ENCODE peak calls at places on chromosomes 13 and 19, in nine cellular contexts. Y is psoas muscle, N is SJSA1, P is Peyer's patch, D is OCI-LY7, S is esophagus squamous epithelium, T is uterus, Q is neural progenitor cell, I is transverse colon. R is an unnamed sample.

GRCh38 chr13:33340631-33341030 is 55.1 kb upstream of the STARD13 start:
- DNase-seq in I (no peak), D (no peak), T (no peak), Y (no peak), S (no peak), N (no peak), P (no peak), Q (no peak), R (no peak)

GRCh38 chr19:48724796-48725753 is 5.5 kb upstream of the MAMSTR start:
- DNase-seq in Q (peak; percentile 79), P (no peak), Y (no peak), N (peak; percentile 94), I (peak; percentile 39), D (peak; percentile 85), S (no peak), T (peak; percentile 69), R (no peak)

GRCh38 chr19:51394045-51394836 is 3.9 kb upstream of the C19orf84 start:
- DNase-seq in Y (peak; percentile 92), Q (peak; percentile 100), T (peak; percentile 88), I (peak; percentile 93), N (peak; percentile 90), D (peak; percentile 100), S (peak; percentile 83), P (peak; percentile 97), R (peak; percentile 74)

GRCh38 chr19:44644391-44645016 is 794 bp downstream of the PVR start:
- DNase-seq in T (no peak), D (no peak), I (peak; percentile 27), Q (peak; percentile 57), P (no peak), Y (peak; percentile 36), S (no peak), N (peak; percentile 76), R (no peak)

GRCh38 chr19:1206733-1207301 is 1.2 kb downstream of the STK11 start:
- DNase-seq in Y (no peak), I (peak; percentile 41), D (peak; percentile 39), P (no peak), N (peak; percentile 57), T (no peak), S (no peak), Q (no peak), R (peak; percentile 9)

GRCh38 chr19:38719761-38720558 is 24.3 kb downstream of the CAPN12 start:
- DNase-seq in D (no peak), P (no peak), I (no peak), Q (no peak), Y (no peak), S (no peak), N (no peak), T (no peak), R (no peak)

GRCh38 chr19:1474011-1474764 is 4.8 kb downstream of the C19orf25 start:
- DNase-seq in P (no peak), I (no peak), D (no peak), Q (no peak), N (no peak), Y (no peak), S (no peak), T (no peak), R (no peak)

GRCh38 chr19:30046522-30046921 is 104.5 kb downstream of the URI1 start:
- DNase-seq in N (no peak), Y (no peak), D (peak; percentile 26), Q (peak; percentile 44), T (no peak), S (no peak), P (no peak), I (no peak), R (no peak)

GRCh38 chr19:18972301-18972831 is 31.3 kb upstream of the HOMER3 start:
- DNase-seq in T (no peak), N (peak; percentile 31), Q (no peak), D (no peak), Y (no peak), S (no peak), P (no peak), I (no peak), R (no peak)

GRCh38 chr13:33721719-33722118 is 96.2 kb upstream of the RFC3 start:
- DNase-seq in P (no peak), S (no peak), Y (no peak), D (no peak), T (no peak), N (no peak), Q (no peak), I (no peak), R (no peak)

DNA sequence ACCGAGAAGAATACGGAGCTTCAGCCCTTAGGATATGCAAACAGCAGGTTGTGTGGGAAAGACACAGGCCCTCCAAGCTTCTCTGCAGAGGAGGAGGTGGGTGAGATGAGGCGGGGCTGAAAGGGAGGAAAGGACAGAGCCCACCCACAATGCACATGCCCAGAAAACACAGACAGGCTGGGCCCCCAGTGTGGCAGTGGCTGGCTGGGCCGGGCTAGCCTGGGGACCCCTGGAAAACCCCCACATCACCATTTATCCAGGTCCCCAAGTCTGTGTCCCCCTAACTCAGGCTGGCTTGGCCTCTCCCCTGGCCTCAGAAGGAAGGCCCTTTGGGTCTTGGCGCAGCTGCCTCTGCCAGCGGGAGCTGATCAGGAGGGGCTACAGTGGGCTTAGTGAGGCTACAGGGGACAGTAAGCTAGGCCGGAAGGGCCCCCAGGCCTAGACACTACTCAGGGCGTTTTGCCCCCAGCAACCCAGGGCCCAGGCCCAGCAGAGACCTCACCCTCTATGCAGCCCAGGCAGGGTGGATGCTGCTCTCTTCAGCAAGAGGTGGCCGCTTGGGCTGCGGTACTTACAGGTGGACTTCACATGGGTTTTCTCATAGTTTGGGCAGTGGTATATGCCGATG is 119.5 kb downstream of the TUBA3C start:
- DNase-seq in P (no peak), D (no peak), S (no peak), Y (no peak), T (no peak), I (no peak), N (no peak), Q (no peak), R (no peak)
- H3K9me3 ChIP-seq in P (no peaks in the 10 kb centered on the region), D (peaks cover 8% of the 10 kb centered on the region), S (peaks cover 17% of the 10 kb centered on the region), Y (no peaks in the 10 kb centered on the region), T (no peaks in the 10 kb centered on the region), I (peaks cover 4% of the 10 kb centered on the region), N (no peaks in the 10 kb centered on the region), Q (no peaks in the 10 kb centered on the region), R (no peaks in the 10 kb centered on the region)

GRCh38 chr13:114153485-114154080 is 21.2 kb upstream of the RASA3 start:
- DNase-seq in I (no peak), T (no peak), Q (no peak), N (no peak), Y (no peak), S (no peak), D (no peak), P (no peak), R (no peak)

GRCh38 chr13:114151565-114152284 is 19.3 kb upstream of the RASA3 start:
- DNase-seq in Y (peak; percentile 62), P (peak; percentile 92), Q (no peak), D (no peak), N (no peak), T (no peak), I (peak; percentile 92), S (no peak), R (no peak)

GRCh38 chr13:114152831-114153371 is 20.5 kb upstream of the RASA3 start:
- DNase-seq in Y (no peak), D (no peak), T (no peak), P (no peak), S (no peak), Q (peak; percentile 44), N (no peak), I (no peak), R (no peak)

GRCh38 chr13:114151031-114151430 is 18.6 kb upstream of the RASA3 start:
- DNase-seq in T (no peak), Q (no peak), S (no peak), D (no peak), P (no peak), N (no peak), Y (no peak), I (no peak), R (no peak)

DNA sequence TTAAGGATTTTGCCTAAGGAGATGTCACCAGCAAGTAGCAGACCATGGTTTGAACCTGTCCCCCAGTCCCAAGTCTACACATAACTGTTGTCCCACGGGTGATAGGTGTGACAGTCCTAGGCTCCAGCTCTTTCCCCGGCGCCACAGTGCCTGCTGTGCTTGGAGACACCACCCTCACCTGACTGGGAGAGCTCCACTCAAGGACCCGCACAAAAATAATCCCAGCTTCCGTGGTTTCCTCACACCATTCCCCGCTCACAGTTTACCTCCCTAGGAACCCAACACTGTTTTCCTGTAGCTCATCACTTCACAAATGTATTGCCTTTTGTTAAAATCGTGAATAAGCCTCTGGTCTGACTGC is 19.8 kb upstream of the RASA3 start:
- DNase-seq in N (no peak), D (no peak), Y (no peak), I (no peak), T (no peak), Q (no peak), S (no peak), P (no peak), R (no peak)
- H3K4me3 ChIP-seq in N (no peak overlapping the region), D (no peak overlapping the region), Y (no peak overlapping the region), I (no peak overlapping the region), T (no peak overlapping the region), Q (no peak overlapping the region), S (no peak overlapping the region), P (no peak overlapping the region), R (no peak overlapping the region)

DNA sequence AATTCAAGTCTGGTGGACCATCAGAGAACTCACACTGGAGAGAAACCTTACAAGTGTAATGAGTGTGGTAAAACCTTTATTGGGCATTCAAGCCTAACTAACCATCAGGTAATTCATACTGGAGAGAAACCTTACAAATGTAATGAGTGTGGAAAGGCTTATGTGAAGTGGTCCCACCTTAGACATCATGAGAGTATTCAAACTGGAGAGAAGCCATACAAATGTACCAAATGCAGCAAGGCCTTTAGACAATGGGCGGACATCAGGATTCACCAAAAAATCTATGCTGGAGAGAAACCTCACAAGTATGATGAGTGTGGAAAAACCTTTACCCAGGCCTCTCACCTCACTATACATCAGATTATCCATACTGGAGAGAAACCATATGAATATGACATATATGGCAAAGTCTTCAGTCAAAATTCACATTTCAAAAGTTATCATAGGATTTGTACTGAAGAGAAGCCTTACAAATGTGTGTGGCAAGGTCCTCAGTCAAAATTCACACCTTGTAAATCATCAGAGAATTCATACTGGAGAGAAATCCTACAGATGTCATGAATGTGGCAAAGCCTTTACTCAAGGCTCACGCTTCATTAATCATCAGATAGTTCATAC is 19.7 kb upstream of the ZNF665 start:
- DNase-seq in N (no peak), I (no peak), Q (no peak), P (no peak), S (no peak), Y (no peak), T (no peak), D (no peak), R (no peak)
- H3K9me3 ChIP-seq in N (peaks cover 42% of the 10 kb centered on the region), I (peaks cover 94% of the 10 kb centered on the region), Q (peaks cover 39% of the 10 kb centered on the region), P (peaks cover 9% of the 10 kb centered on the region), S (peaks cover 98% of the 10 kb centered on the region), Y (peaks cover 97% of the 10 kb centered on the region), T (peaks cover 94% of the 10 kb centered on the region), D (peaks cover 52% of the 10 kb centered on the region), R (peaks cover 87% of the 10 kb centered on the region)

DNA sequence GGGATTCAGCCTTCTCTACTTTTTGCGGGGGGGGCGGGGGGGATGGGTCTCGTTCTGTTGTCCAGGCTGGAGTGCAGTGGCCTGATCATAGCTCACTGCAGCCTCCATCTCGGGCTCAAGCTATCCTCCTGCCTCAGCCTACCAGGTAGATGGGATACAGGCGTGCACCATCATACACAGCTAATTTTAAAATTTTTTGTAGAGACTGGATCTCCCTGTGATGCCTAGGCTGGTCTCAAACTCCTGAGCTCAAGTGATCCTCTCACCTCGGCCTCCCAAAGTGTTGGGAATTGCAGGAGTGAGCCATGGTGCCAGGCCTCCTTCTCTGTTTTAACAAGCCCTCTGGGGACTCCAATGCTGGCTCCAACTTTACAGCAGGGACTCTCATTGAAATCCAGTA is 569 bp upstream of the ZNF792 start:
- DNase-seq in T (no peak), P (no peak), D (no peak), N (no peak), Q (no peak), I (no peak), Y (no peak), S (no peak), R (no peak)
- H3K4me3 ChIP-seq in T (no peak overlapping the region), P (no peak overlapping the region), D (peak overlapping the region; percentile 88), N (no peak overlapping the region), Q (peak overlapping the region; percentile 93), I (peak overlapping the region; percentile 90), Y (no peak overlapping the region), S (peak overlapping the region; percentile 70), R (no peak overlapping the region)

R was measured in effector memory CD4-positive, alpha-beta T cell.